ENCODE peak calls at places on chromosomes 1 and 21, in eight cellular contexts. U, A, G, Y, P, H, V and S are unnamed samples.

GRCh38 chr1:78649628-78650027 is at the start of gene IFI44:
- DNase-seq in V (peak; percentile 77), H (no peak), U (peak; percentile 40), Y (peak; percentile 74), P (peak; percentile 84), G (peak; percentile 61), A (peak; percentile 72), S (peak; percentile 79)

GRCh38 chr1:42420911-42421585 is 34.8 kb downstream of the ZMYND12 start:
- DNase-seq in V (peak; percentile 96), A (peak; percentile 66), P (peak; percentile 41), H (peak; percentile 100), U (no peak), Y (no peak), G (no peak), S (no peak)

GRCh38 chr1:203628185-203628996 is 1.8 kb downstream of the ATP2B4 start:
- DNase-seq in Y (no peak), H (no peak), P (peak; percentile 30), A (peak; percentile 80), G (no peak), V (peak; percentile 65), U (no peak), S (peak; percentile 81)

GRCh38 chr21:42652527-42653491 is 612 bp upstream of the PDE9A start:
- DNase-seq in A (peak; percentile 97), P (peak; percentile 64), U (no peak), V (no peak), H (peak; percentile 11), Y (no peak), G (no peak), S (peak; percentile 89)

GRCh38 chr1:236161230-236161629 is 18.9 kb downstream of the GPR137B start:
- DNase-seq in P (no peak), G (no peak), A (peak; percentile 14), H (no peak), U (no peak), Y (no peak), V (no peak), S (peak; percentile 23)

GRCh38 chr1:89962742-89963075 is 32.2 kb upstream of the ZNF326 start:
- DNase-seq in A (no peak), U (no peak), Y (no peak), V (no peak), G (no peak), P (no peak), H (no peak), S (no peak)

GRCh38 chr1:29806646-29807319 is 570.5 kb downstream of the PTPRU start:
- DNase-seq in U (no peak), P (no peak), A (no peak), H (no peak), Y (no peak), G (no peak), V (no peak), S (no peak)

GRCh38 chr1:65508051-65508450 is 87.6 kb downstream of the LEPR start:
- DNase-seq in P (no peak), Y (no peak), H (no peak), G (no peak), U (no peak), A (no peak), V (no peak), S (no peak)

GRCh38 chr21:32708069-32708468 is 19.7 kb downstream of the SYNJ1 start:
- DNase-seq in V (no peak), H (no peak), U (no peak), G (no peak), P (no peak), A (no peak), Y (no peak), S (no peak)

GRCh38 chr1:248599396-248599795 is 1.9 kb upstream of the OR2T10 start:
- DNase-seq in V (no peak), U (no peak), G (no peak), A (peak; percentile 6), P (no peak), Y (no peak), H (no peak), S (no peak)

GRCh38 chr1:22916469-22916817 is 56.2 kb downstream of the LACTBL1 start:
- DNase-seq in U (no peak), H (no peak), V (peak; percentile 7), A (no peak), P (no peak), G (no peak), Y (no peak), S (no peak)

GRCh38 chr21:28148400-28149064 is 844.1 kb downstream of the LTN1 start:
- DNase-seq in G (no peak), P (no peak), U (no peak), H (no peak), Y (no peak), A (no peak), V (peak; percentile 15), S (no peak)

GRCh38 chr1:220787069-220787614 is 429 bp downstream of the MTARC1 start:
- DNase-seq in Y (no peak), U (no peak), P (no peak), A (peak; percentile 62), H (peak; percentile 27), V (no peak), G (no peak), S (peak; percentile 84)

GRCh38 chr1:213564215-213564659 is 423.5 kb upstream of the PROX1 start:
- DNase-seq in G (no peak), P (no peak), A (no peak), U (no peak), Y (no peak), H (peak; percentile 41), V (no peak), S (no peak)

GRCh38 chr1:86258106-86258505 is 101.5 kb upstream of the COL24A1 start:
- DNase-seq in H (no peak), Y (no peak), U (no peak), P (no peak), A (no peak), V (no peak), G (no peak), S (no peak)

GRCh38 chr1:208159542-208160258 is 84.5 kb downstream of the PLXNA2 start:
- DNase-seq in V (peak; percentile 99), A (peak; percentile 69), U (no peak), Y (no peak), G (no peak), H (no peak), P (no peak), S (no peak)

GRCh38 chr1:213286235-213286634 is 235.2 kb downstream of the RPS6KC1 start:
- DNase-seq in Y (no peak), A (no peak), V (no peak), P (no peak), G (no peak), U (no peak), H (no peak), S (no peak)

GRCh38 chr1:236258114-236258609 is 23.6 kb downstream of the ERO1B start:
- DNase-seq in Y (no peak), U (no peak), H (no peak), P (no peak), G (no peak), A (no peak), V (no peak), S (no peak)

GRCh38 chr21:33019885-33020557 is 5.7 kb upstream of the OLIG2 start:
- DNase-seq in U (no peak), P (no peak), Y (no peak), H (no peak), A (peak; percentile 77), V (no peak), G (no peak), S (no peak)

GRCh38 chr1:11132571-11133293 is 33.1 kb upstream of the EXOSC10 start:
- DNase-seq in P (no peak), A (no peak), U (no peak), H (no peak), V (no peak), G (no peak), Y (no peak), S (no peak)

GRCh38 chr1:240691521-240692338 is 79.8 kb upstream of the GREM2 start:
- DNase-seq in H (peak; percentile 13), V (peak; percentile 70), Y (no peak), P (no peak), A (peak; percentile 67), U (no peak), G (no peak), S (no peak)

GRCh38 chr1:226569879-226570547 is 21.4 kb downstream of the STUM start:
- DNase-seq in H (no peak), G (no peak), P (no peak), A (peak; percentile 79), V (no peak), U (no peak), Y (peak; percentile 58), S (peak; percentile 40)